ENCODE peak calls at places on chromosomes 4 and X, in seven cellular contexts. M is cardiac fibroblast, Y is fibroblast of mammary gland, Q is IMR-90, K is right lobe of liver, P is psoas muscle, D is AG10803. Z is an unnamed sample.

GRCh38 chrX:41541381-41541780 is 94.2 kb downstream of the NYX start:
- DNase-seq in K (no peak), D (peak), Y (no peak), Q (peak), P (no peak), M (peak), Z (no peak)

GRCh38 chr4:106583108-106583507 is 214.5 kb upstream of the GIMD1 start:
- DNase-seq in P (no peak), K (no peak), M (no peak), D (no peak), Y (no peak), Q (no peak), Z (no peak)

GRCh38 chr4:3031357-3032064 is 42.8 kb downstream of the HTT-AS start:
- DNase-seq in Q (no peak), K (peak), Y (no peak), M (no peak), D (no peak), P (no peak), Z (no peak)

GRCh38 chrX:17456526-17456925 is 81.5 kb downstream of the NHS start:
- DNase-seq in Q (no peak), M (no peak), K (no peak), Y (no peak), P (no peak), D (no peak), Z (no peak)

GRCh38 chr4:8916251-8916913 is 44.7 kb upstream of the HMX1 start:
- DNase-seq in Y (no peak), Q (no peak), D (no peak), P (peak), M (no peak), K (peak), Z (no peak)

GRCh38 chrX:57906790-57907189 is 3.5 kb downstream of the ZXDA start:
- DNase-seq in Y (peak), M (peak), K (no peak), D (peak), P (no peak), Q (peak), Z (peak)

GRCh38 chrX:34961662-34962061 is 19.1 kb downstream of the FAM47B start:
- DNase-seq in Y (no peak), K (no peak), D (no peak), P (no peak), Q (no peak), M (no peak), Z (no peak)

GRCh38 chrX:67780694-67781109 is 236.9 kb downstream of the AR start:
- DNase-seq in D (peak), Y (peak), K (peak), Q (peak), M (peak), P (peak), Z (peak)

GRCh38 chr4:13765535-13765934 is 138.0 kb upstream of the BOD1L1 start:
- DNase-seq in Y (peak), D (no peak), M (peak), Q (peak), P (no peak), K (no peak), Z (no peak)

GRCh38 chrX:1561164-1561563 is 24.2 kb upstream of the P2RY8 start:
- DNase-seq in K (no peak), Y (no peak), D (no peak), Q (no peak), M (no peak), P (no peak), Z (no peak)

GRCh38 chrX:130167040-130167439 is 1.4 kb upstream of the AIFM1 start:
- DNase-seq in D (no peak), Y (no peak), P (no peak), Q (no peak), K (no peak), M (no peak), Z (no peak)
- H3K4me3 ChIP-seq in D (peak), Y (peak), P (peak), Q (no peak), K (no peak), M (peak), Z (peak)

GRCh38 chr4:150577786-150578185 is 4.2 kb upstream of the MAB21L2 start:
- DNase-seq in Q (no peak), D (no peak), Y (no peak), K (no peak), P (no peak), M (no peak), Z (no peak)
- H3K4me3 ChIP-seq in Q (no peak), D (no peak), Y (no peak), K (no peak), P (no peak), M (no peak), Z (no peak)

DNA sequence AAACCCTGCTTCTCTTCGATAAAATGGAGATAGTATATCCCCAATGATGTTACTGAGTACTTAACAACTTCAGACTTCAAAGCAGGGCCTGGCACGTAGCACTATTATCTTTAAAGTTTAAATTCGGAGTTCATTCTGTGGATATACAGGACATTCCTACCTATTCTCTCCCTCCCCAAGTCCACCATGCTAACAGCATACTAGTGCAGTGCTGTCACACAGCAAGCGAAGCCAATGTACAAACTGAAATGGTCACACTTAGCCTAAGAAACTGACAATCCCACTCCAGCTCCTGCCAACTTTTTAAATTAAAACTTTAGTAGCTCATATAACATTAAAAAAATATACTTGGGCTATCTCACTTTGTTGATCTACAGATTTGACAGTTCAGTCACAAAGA is 1.2 kb upstream of the DNAJB14 start:
- DNase-seq in Y (no peak), D (no peak), M (no peak), K (no peak), Q (no peak), P (no peak), Z (peak)
- H3K4me3 ChIP-seq in Y (no peak), D (no peak), M (peak), K (no peak), Q (no peak), P (no peak), Z (peak)

GRCh38 chrX:137565921-137566745 is at the start of gene ZIC3:
- DNase-seq in D (peak), P (peak), Q (no peak), M (no peak), Y (peak), K (peak), Z (no peak)

GRCh38 chrX:137567474-137568232 is 1.7 kb downstream of the ZIC3 start:
- DNase-seq in K (no peak), Q (no peak), P (no peak), M (no peak), D (no peak), Y (no peak), Z (no peak)

GRCh38 chrX:137565318-137565904 is 516 bp upstream of the ZIC3 start:
- DNase-seq in K (no peak), Y (no peak), D (no peak), M (no peak), Q (no peak), P (no peak), Z (no peak)

GRCh38 chrX:137568741-137569469 is 3.0 kb downstream of the ZIC3 start:
- DNase-seq in P (no peak), Q (no peak), D (no peak), M (no peak), Y (no peak), K (no peak), Z (no peak)

GRCh38 chrX:137566746-137567473 is 983 bp downstream of the ZIC3 start:
- DNase-seq in P (no peak), K (no peak), M (no peak), D (no peak), Q (no peak), Y (no peak), Z (no peak)
- H3K4me3 ChIP-seq in P (peak), K (no peak), M (no peak), D (no peak), Q (no peak), Y (no peak), Z (no peak)

DNA sequence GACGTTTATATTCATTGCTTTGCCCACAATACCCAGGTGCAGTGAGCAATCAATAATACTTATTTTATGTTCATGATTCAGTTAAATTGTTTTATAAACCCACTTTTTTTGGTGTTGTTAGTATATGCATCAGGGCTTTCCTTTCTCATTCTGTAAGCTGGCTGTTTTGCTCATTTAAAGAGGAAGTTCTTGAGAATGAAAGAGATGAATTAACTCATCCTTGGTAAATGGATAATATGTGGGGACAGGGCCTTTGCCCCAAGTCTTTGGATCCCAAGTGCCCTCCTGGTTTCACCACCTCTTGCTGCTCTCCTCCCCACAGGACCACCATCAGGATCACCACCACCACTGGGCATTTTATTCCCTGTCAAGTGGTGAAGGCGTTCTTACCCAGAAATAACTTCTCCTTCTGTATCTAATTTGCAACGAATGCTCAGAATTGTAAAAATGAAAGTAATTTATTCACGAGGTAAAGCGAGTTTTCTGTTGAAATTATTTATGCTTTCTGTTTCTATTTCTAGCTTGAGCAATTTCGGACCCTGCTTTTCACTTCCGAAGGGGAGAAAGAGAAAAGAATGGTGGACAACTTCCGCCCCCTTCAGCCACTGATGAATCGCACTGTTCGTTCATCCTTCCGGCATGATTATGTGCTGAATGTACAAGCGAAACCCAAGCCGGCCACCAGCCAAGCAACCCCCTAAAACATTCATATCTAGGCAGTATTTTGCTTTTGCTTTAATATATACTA is 8.1 kb upstream of the ZRSR2 start:
- DNase-seq in P (no peak), M (no peak), Y (no peak), Q (no peak), K (no peak), D (peak), Z (no peak)
- H3K4me3 ChIP-seq in P (no peak), M (no peak), Y (no peak), Q (no peak), K (no peak), D (peak), Z (no peak)

GRCh38 chr4:1722551-1723071 is 1.3 kb downstream of the TACC3 start:
- DNase-seq in Y (no peak), P (peak), Q (no peak), K (no peak), M (no peak), D (no peak), Z (no peak)
- H3K4me3 ChIP-seq in Y (peak), P (no peak), Q (peak), K (peak), M (peak), D (peak), Z (peak)

GRCh38 chr4:185019451-185020292 is 1.4 kb downstream of the HELT start:
- DNase-seq in K (no peak), M (no peak), D (no peak), P (no peak), Q (no peak), Y (no peak), Z (no peak)

GRCh38 chr4:185023471-185023870 is 5.2 kb downstream of the HELT start:
- DNase-seq in Q (no peak), M (no peak), P (no peak), D (no peak), K (no peak), Y (no peak), Z (no peak)

GRCh38 chr4:185020293-185020808 is 2.1 kb downstream of the HELT start:
- DNase-seq in K (no peak), Q (no peak), D (no peak), P (no peak), M (peak), Y (peak), Z (no peak)

GRCh38 chr4:185018834-185019450 is 652 bp downstream of the HELT start:
- DNase-seq in K (no peak), D (no peak), Y (no peak), P (no peak), M (peak), Q (no peak), Z (no peak)

GRCh38 chr4:185020863-185021761 is 2.8 kb downstream of the HELT start:
- DNase-seq in P (no peak), Q (no peak), Y (no peak), M (no peak), D (no peak), K (no peak), Z (no peak)
- H3K4me3 ChIP-seq in P (peak), Q (no peak), Y (no peak), M (no peak), D (no peak), K (no peak), Z (no peak)

DNA sequence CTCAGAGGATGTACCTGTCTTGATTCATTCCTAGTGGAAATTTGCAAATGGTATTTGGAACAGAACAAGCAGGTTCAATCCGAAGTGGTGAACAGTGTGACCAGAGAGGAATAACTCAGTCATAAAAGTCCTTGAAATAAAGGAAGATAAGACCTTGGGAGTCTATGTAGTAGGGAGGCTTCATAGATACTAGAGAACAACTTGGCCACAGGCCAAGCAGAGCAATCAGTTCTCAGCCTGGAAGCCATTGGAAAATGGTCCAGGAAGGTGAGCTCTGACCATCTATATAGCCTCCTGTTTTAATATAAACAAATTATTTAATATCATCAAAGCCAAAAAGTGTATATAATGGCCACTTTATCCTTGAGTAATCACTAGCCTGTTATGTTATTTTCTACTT is 11.3 kb downstream of the TXK start:
- DNase-seq in Y (no peak), K (no peak), Q (no peak), D (no peak), M (no peak), P (no peak), Z (no peak)
- H3K4me3 ChIP-seq in Y (no peak), K (no peak), Q (no peak), D (no peak), M (no peak), P (no peak), Z (no peak)

DNA sequence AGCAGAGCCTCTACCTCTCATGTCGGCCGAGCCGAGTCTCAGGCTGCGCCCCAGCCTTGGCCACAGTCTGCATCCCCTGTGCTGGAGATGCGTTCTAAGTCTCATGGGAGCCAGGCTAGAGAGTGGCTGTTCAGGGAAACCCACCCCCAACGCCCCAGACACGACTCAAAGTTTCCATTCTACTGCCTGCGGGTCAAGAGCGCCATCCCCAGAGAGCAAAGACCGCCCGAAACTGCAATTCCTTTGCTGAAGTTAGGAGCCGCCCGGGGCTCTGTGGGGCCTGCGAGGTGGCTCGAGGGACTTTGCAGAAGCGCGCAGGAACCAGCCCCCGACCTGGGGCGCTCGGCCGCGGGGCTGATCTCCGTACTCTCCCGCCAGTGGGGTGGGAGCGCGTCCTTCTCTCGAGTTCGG is 10.0 kb upstream of the ELF4 start:
- DNase-seq in K (no peak), Q (no peak), Y (no peak), M (peak), P (no peak), D (no peak), Z (no peak)
- H3K4me3 ChIP-seq in K (peak), Q (peak), Y (peak), M (peak), P (peak), D (peak), Z (peak)

GRCh38 chr4:139299536-139299935 is 1.8 kb upstream of the NAA15 start:
- DNase-seq in Q (peak), M (peak), D (no peak), P (no peak), Y (peak), K (no peak), Z (no peak)
- H3K4me3 ChIP-seq in Q (no peak), M (peak), D (no peak), P (peak), Y (no peak), K (peak), Z (peak)